ENCODE peak calls at places on chromosomes 12 and 14, in four cellular contexts. One of them, this sample, is unnamed.

GRCh38 chr14:101709533-101709881 is 52.0 kb upstream of the PPP2R5C start:
- DNase-seq in K562: no peak
- DNase-seq in GM12878: no peak
- DNase-seq in HepG2: no peak
- DNase-seq in this sample: no peak

GRCh38 chr14:46344327-46344937 is 307.1 kb downstream of the RPL10L start:
- DNase-seq in K562: no peak
- DNase-seq in GM12878: peak; percentile 2
- DNase-seq in HepG2: peak; percentile 15
- DNase-seq in this sample: peak; percentile 0

GRCh38 chr14:78975734-78976133 is 805.6 kb downstream of the NRXN3 start:
- DNase-seq in K562: no peak
- DNase-seq in GM12878: no peak
- DNase-seq in HepG2: no peak
- DNase-seq in this sample: no peak

GRCh38 chr12:116598341-116599284 is 39.4 kb downstream of the MAP1LC3B2 start:
- DNase-seq in K562: peak; percentile 68
- DNase-seq in GM12878: no peak
- DNase-seq in HepG2: no peak
- DNase-seq in this sample: no peak

GRCh38 chr12:6360578-6361490 is 14.5 kb downstream of the SCNN1A start:
- DNase-seq in K562: no peak
- DNase-seq in GM12878: no peak
- DNase-seq in HepG2: no peak
- DNase-seq in this sample: no peak

GRCh38 chr12:95877622-95878021 is 18.9 kb downstream of the SNRPF start:
- DNase-seq in K562: peak; percentile 18
- DNase-seq in GM12878: no peak
- DNase-seq in HepG2: no peak
- DNase-seq in this sample: no peak

GRCh38 chr12:91990525-91990924 is 155.1 kb downstream of the BTG1 start:
- DNase-seq in K562: no peak
- DNase-seq in GM12878: no peak
- DNase-seq in HepG2: no peak
- DNase-seq in this sample: no peak

GRCh38 chr14:69034612-69035262 is 55.6 kb upstream of the ACTN1 start:
- DNase-seq in K562: no peak
- DNase-seq in GM12878: no peak
- DNase-seq in HepG2: no peak
- DNase-seq in this sample: no peak

GRCh38 chr12:131619736-131620506 is 91.0 kb upstream of the SFSWAP start:
- DNase-seq in K562: no peak
- DNase-seq in GM12878: no peak
- DNase-seq in HepG2: no peak
- DNase-seq in this sample: no peak

DNA sequence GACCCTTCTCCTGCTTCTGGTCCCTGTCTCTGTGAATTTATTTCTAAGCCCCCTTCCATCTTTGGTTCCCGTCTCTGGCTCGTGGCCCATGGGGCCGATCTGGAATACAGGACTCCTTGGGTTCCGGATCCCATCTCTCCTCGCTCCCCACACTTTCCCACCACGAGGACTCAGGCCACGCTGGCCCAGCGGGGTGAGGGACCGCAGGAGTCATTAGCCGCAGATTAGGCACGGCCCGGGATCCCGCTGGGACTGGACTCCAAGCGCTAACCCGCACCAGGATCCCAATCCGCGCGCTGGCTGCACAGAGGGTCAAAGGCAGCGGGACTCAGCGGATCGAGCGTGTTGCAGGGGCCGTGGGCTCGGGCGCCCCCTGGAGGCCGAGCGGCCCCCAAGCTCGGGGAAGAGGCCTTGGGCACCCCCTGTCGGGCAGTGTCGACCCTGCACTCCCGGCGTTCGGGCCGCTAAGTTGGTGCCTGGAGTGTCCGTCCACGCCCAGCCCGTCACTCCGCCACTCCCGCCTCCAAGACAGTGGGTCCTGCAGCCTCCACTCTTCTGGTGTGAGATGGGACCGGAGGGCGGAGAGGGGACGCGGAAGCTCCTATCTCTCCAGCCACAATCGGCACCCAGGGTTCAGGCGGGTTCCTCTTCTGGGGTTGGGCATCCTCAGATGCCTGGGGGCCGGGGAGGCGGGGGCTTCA is 9.5 kb downstream of the SHMT2 start:
- DNase-seq in K562: peak; percentile 96
- DNase-seq in GM12878: no peak
- DNase-seq in HepG2: peak; percentile 68
- DNase-seq in this sample: peak; percentile 98
- TF ChIP-seq POLR2AphosphoS5 in K562: no peak
- TF ChIP-seq POLR2AphosphoS5 in GM12878: no peak
- TF ChIP-seq POLR2AphosphoS5 in HepG2: peak; percentile 36
- TF ChIP-seq POLR2AphosphoS5 in this sample: peak; percentile 60

DNA sequence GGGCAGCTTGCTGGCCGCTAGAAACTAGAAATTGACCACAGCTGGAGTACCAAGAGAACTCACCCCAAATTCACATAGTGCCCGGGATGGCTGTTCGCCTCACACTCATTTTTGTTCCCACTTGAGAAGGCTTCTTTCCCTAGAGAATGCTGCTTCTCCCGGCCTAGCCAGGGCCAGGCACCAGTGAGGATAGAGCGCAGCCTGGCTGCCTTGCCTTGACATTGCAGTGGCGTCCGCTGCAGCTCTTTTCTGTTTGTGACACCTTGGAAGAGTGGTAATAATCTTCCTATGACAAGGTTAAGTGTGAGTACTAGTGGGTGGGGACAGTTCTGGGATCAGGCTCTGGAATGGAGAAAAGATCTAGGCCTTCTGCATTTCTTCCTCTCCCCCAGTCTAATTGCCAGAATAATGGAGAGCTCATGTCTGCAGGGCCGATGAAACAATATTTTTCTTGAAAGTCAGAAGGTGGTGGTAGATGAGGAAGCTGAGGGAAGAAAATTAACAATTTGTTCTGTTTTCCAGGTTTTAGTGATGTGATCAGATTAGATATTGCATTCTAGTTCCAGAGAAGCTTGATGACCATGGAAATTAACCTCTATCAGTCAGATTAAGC is 3.7 kb downstream of the TMEM253 start:
- DNase-seq in K562: peak; percentile 56
- DNase-seq in GM12878: no peak
- DNase-seq in HepG2: no peak
- DNase-seq in this sample: peak; percentile 75
- TF ChIP-seq SMC3 in K562: peak; percentile 72
- TF ChIP-seq SMC3 in GM12878: peak; percentile 78
- TF ChIP-seq SMC3 in HepG2: peak; percentile 74
- TF ChIP-seq SMC3 in this sample: peak; percentile 90

DNA sequence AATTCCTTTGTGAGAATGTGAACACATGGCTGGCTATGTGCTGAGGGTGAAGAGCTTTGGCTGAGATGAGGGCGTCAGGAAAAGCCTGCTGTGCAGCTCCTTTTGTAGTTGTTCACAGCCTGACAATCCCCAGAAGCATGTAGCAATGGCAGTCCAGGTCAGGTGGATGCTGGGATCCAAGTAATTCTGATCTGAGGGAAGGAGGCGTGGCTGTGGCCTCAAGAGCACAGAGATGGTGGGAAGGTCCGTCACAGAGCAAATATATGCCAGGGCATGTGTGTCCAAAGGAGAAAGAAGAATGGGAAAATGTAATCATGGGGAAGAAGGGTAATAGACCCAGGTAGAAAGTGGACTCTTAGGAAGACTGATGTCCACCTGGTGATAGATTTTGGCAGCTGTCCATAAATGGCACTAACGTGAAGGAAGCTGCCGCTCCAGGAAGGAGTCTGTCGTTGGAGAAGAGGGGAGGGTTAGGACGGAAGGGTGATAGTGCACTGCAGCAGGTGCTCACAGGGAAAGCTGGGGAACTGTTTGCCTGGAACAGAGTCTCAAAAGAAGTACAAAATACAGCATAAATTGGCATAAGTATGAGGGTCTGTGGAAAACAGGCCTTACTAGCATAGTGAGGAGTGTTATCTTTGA is 13.8 kb downstream of the MGST1 start:
- DNase-seq in K562: no peak
- DNase-seq in GM12878: no peak
- DNase-seq in HepG2: no peak
- DNase-seq in this sample: no peak
- TF ChIP-seq POLR2AphosphoS5 in K562: no peak
- TF ChIP-seq POLR2AphosphoS5 in GM12878: no peak
- TF ChIP-seq POLR2AphosphoS5 in HepG2: no peak
- TF ChIP-seq POLR2AphosphoS5 in this sample: no peak

DNA sequence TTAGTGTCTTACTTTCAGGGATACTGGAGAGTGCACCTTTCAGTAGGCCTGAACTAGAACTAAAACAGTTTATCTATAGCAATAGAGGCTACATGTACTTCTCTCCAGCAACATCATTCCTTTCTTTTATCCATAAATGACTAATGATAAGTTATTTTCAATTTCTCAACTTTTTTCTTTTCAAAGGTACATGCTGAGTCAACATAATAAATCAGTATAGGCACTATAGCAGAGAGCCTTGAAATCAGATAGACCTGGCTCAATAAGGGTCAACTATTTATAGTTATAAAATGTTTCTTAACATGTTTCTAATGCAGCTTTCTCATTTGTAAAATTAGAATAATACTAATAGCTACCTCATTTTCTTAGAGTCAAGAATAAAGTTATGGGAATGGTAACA is 5.6 kb downstream of the IL22 start:
- DNase-seq in K562: no peak
- DNase-seq in GM12878: no peak
- DNase-seq in HepG2: no peak
- DNase-seq in this sample: no peak
- TF ChIP-seq SMC3 in K562: no peak
- TF ChIP-seq SMC3 in GM12878: no peak
- TF ChIP-seq SMC3 in HepG2: no peak
- TF ChIP-seq SMC3 in this sample: no peak

DNA sequence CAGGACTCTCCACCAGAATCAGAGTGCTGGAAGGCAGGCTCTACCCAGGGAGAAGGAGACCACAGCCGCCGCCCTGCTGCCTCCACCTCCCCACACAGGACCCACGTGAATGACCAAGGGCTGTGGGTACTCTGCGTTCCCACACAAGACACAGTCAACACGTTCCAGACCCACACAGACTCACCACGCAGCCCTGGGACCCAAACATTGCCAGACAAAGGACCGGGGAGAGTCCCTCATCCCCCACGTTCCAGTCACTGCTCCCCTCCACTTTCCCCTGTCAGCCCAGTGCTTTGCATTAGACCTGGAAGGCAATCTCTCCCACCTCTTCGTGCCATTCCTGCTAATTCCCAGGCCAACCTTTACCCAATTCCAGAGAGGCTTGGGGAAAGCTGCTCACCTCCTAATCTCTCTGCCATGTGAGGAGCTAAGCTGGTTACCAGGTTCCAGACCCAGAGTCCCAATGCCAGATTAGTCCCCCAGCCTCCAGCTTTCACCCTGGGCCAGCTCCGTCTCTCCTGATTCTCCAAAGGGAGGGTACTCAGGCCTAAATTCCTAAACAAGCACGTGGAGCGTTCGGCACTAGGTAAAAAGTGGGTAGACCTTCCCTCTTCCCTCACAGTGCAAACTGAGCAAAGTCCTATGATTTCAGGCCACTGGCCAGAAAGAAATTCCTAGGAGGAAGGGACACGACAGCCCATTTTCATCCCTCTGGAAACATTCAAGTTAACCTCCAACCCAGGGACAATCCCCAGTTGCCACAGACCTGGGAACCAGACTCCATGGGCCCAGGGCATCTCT is 4.9 kb downstream of the SLC6A13 start:
- DNase-seq in K562: no peak
- DNase-seq in GM12878: no peak
- DNase-seq in HepG2: peak; percentile 32
- DNase-seq in this sample: no peak
- TF ChIP-seq POLR2AphosphoS5 in K562: no peak
- TF ChIP-seq POLR2AphosphoS5 in GM12878: no peak
- TF ChIP-seq POLR2AphosphoS5 in HepG2: no peak
- TF ChIP-seq POLR2AphosphoS5 in this sample: no peak

DNA sequence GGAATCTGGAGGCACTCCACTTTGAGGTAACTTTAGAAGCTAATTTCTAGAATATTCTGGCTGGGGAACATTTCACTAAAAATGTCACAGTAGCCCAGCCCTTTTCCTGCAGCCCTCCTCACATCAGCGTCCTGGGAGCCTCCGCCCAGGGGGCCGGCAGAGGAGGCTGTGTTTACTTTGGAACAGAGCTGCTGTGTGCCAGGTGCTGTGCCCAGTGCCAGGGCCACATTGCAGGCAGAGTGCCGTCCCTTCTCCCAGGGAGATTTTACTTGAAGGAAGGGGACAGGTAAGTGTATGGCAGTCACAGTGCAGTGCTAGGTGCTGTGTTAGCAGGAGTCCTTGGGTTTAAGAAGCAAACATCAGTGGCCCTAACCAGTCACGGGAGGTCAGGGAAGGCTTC is 62.3 kb downstream of the TSPAN11 start:
- DNase-seq in K562: no peak
- DNase-seq in GM12878: no peak
- DNase-seq in HepG2: no peak
- DNase-seq in this sample: no peak
- TF ChIP-seq SMC3 in K562: no peak
- TF ChIP-seq SMC3 in GM12878: no peak
- TF ChIP-seq SMC3 in HepG2: no peak
- TF ChIP-seq SMC3 in this sample: no peak

GRCh38 chr12:121590476-121591143 is 9.8 kb upstream of the KDM2B start:
- DNase-seq in K562: no peak
- DNase-seq in GM12878: peak; percentile 74
- DNase-seq in HepG2: peak; percentile 58
- DNase-seq in this sample: no peak
- TF ChIP-seq POLR2AphosphoS5 in K562: no peak
- TF ChIP-seq POLR2AphosphoS5 in GM12878: no peak
- TF ChIP-seq POLR2AphosphoS5 in HepG2: no peak
- TF ChIP-seq POLR2AphosphoS5 in this sample: no peak

This sample was measured in SK-N-SH.